ENCODE peak calls at places on chromosomes 1 and 21, in seven cellular contexts. G, H, I, S, Q, T and Y are unnamed samples.

GRCh38 chr1:37692834-37693175 is 489 bp downstream of the CDCA8 start:
- DNase-seq in G (no peak), H (no peak), I (no peak), S (no peak), Q (no peak), T (no peak), Y (no peak)

GRCh38 chr1:39701092-39701460 is 9.8 kb upstream of the HPCAL4 start:
- DNase-seq in G (no peak), H (peak), I (peak), S (no peak), Q (peak), T (no peak), Y (peak)

GRCh38 chr1:204507317-204508105 is 8.7 kb upstream of the MDM4 start:
- DNase-seq in G (peak), H (peak), I (peak), S (no peak), Q (peak), T (no peak), Y (no peak)

GRCh38 chr1:61080408-61081134 is 1.8 kb upstream of the NFIA start:
- DNase-seq in G (no peak), H (peak), I (no peak), S (no peak), Q (no peak), T (no peak), Y (no peak)

GRCh38 chr1:162679298-162679697 is 47.0 kb downstream of the DDR2 start:
- DNase-seq in G (no peak), H (no peak), I (no peak), S (no peak), Q (no peak), T (no peak), Y (no peak)

GRCh38 chr1:210235363-210236053 is 2.9 kb downstream of the SERTAD4 start:
- DNase-seq in G (no peak), H (no peak), I (no peak), S (no peak), Q (no peak), T (no peak), Y (no peak)

GRCh38 chr21:32307706-32308105 is 9.1 kb downstream of the MRAP start:
- DNase-seq in G (no peak), H (peak), I (peak), S (no peak), Q (peak), T (no peak), Y (no peak)

GRCh38 chr1:80633947-80634710 is 1166.6 kb upstream of the ADGRL2 start:
- DNase-seq in G (peak), H (no peak), I (no peak), S (no peak), Q (peak), T (no peak), Y (no peak)

GRCh38 chr1:84103197-84103992 is 40.7 kb upstream of the PRKACB start:
- DNase-seq in G (peak), H (peak), I (peak), S (peak), Q (peak), T (peak), Y (peak)

GRCh38 chr1:110914676-110915075 is 41.7 kb downstream of the CD53 start:
- DNase-seq in G (no peak), H (no peak), I (no peak), S (no peak), Q (no peak), T (no peak), Y (no peak)

GRCh38 chr1:201686709-201687455 is 142.1 kb upstream of the IPO9 start:
- DNase-seq in G (peak), H (no peak), I (no peak), S (peak), Q (no peak), T (no peak), Y (no peak)

GRCh38 chr1:186404454-186405051 is 28.9 kb downstream of the ODR4 start:
- DNase-seq in G (peak), H (peak), I (peak), S (no peak), Q (peak), T (peak), Y (no peak)

GRCh38 chr1:40997096-40997495 is 17.6 kb downstream of the CTPS1 start:
- DNase-seq in G (no peak), H (no peak), I (no peak), S (no peak), Q (no peak), T (no peak), Y (peak)

GRCh38 chr1:215475719-215476525 is 91.2 kb upstream of the KCTD3 start:
- DNase-seq in G (no peak), H (peak), I (peak), S (no peak), Q (peak), T (peak), Y (peak)

GRCh38 chr1:36653850-36654249 is 171.1 kb upstream of the CSF3R start:
- DNase-seq in G (no peak), H (peak), I (peak), S (no peak), Q (peak), T (no peak), Y (no peak)

GRCh38 chr1:26887125-26887524 is 3.0 kb downstream of the GPN2 start:
- DNase-seq in G (peak), H (peak), I (peak), S (no peak), Q (peak), T (no peak), Y (no peak)

GRCh38 chr1:151578941-151579340 is 32.9 kb upstream of the SNX27 start:
- DNase-seq in G (no peak), H (no peak), I (no peak), S (no peak), Q (no peak), T (no peak), Y (no peak)

GRCh38 chr1:227895828-227896685 is 51.7 kb downstream of the WNT9A start:
- DNase-seq in G (peak), H (peak), I (no peak), S (peak), Q (no peak), T (no peak), Y (no peak)

GRCh38 chr21:39022901-39023693 is 160.2 kb downstream of the PSMG1 start:
- DNase-seq in G (no peak), H (peak), I (peak), S (no peak), Q (no peak), T (no peak), Y (peak)

GRCh38 chr1:183842817-183843187 is 37.9 kb downstream of the RGL1 start:
- DNase-seq in G (no peak), H (no peak), I (no peak), S (no peak), Q (no peak), T (no peak), Y (no peak)
- H3K4me3 ChIP-seq in G (no peak), H (no peak), I (peak), S (no peak), Q (peak), T (no peak), Y (no peak)

DNA sequence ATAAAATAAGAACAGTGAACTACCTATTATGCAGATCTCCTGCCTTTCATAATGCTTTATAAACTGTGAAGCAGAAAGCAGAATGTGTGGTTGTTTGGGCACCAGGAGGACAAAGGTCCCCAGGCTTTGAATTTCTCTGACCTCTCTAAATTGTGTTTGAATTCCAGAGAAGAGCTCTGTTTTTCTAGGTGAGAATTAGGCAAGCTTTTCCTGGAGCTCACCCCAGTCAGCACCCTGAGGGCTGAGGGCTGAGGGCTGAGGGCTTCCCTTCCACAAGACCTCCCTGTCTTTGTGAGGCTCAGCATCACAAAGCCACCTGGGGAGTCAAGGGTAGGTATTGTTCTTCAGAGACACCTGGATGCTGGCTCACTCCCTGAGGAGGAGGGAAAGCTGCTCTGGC is 45.5 kb upstream of the LRIG2 start:
- DNase-seq in G (no peak), H (no peak), I (no peak), S (no peak), Q (no peak), T (no peak), Y (no peak)
- TF ChIP-seq CTCF in G (no peak), H (no peak), I (no peak), S (no peak), Q (no peak), T (no peak), Y (no peak)

GRCh38 chr1:74396942-74397341 is 115.5 kb downstream of the LRRC53 start:
- DNase-seq in G (no peak), H (no peak), I (peak), S (no peak), Q (peak), T (no peak), Y (no peak)

GRCh38 chr1:74399249-74399648 is 113.2 kb downstream of the LRRC53 start:
- DNase-seq in G (no peak), H (no peak), I (no peak), S (no peak), Q (no peak), T (no peak), Y (no peak)

GRCh38 chr1:74392848-74393247 is 119.6 kb downstream of the LRRC53 start:
- DNase-seq in G (no peak), H (no peak), I (no peak), S (no peak), Q (no peak), T (no peak), Y (no peak)

GRCh38 chr1:74395492-74395891 is 116.9 kb downstream of the LRRC53 start:
- DNase-seq in G (no peak), H (no peak), I (peak), S (no peak), Q (peak), T (no peak), Y (no peak)

GRCh38 chr1:74396462-74396861 is 115.9 kb downstream of the LRRC53 start:
- DNase-seq in G (no peak), H (no peak), I (no peak), S (no peak), Q (no peak), T (no peak), Y (no peak)
- H3K4me3 ChIP-seq in G (no peak), H (no peak), I (no peak), S (no peak), Q (no peak), T (no peak), Y (no peak)

GRCh38 chr21:31117046-31117916 is 79.0 kb upstream of the KRTAP19-8 start:
- DNase-seq in G (no peak), H (peak), I (peak), S (no peak), Q (peak), T (peak), Y (peak)
- TF ChIP-seq CTCF in G (no peak), H (no peak), I (peak), S (no peak), Q (no peak), T (no peak), Y (peak)

DNA sequence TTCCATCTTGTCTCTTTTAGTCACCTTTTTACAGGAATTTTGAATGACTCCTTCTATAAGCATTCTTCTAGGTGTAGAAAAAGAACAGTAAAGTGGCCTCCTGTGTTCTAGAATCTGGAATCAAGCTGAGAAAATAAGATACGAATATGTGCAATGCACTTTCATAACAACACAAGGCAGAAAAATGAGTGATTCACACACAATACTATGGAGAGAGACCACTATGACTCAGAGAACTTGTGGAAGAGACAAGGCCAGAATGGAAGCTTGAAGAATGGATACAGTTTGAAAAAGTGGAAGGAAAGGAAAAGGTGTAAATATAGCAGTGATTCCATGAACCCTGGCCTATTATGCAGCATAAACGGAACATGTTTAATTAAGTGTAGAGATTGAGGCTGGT is 57.1 kb upstream of the SAMSN1 start:
- DNase-seq in G (no peak), H (peak), I (peak), S (no peak), Q (peak), T (no peak), Y (no peak)
- H3K4me3 ChIP-seq in G (no peak), H (no peak), I (no peak), S (no peak), Q (no peak), T (no peak), Y (no peak)

DNA sequence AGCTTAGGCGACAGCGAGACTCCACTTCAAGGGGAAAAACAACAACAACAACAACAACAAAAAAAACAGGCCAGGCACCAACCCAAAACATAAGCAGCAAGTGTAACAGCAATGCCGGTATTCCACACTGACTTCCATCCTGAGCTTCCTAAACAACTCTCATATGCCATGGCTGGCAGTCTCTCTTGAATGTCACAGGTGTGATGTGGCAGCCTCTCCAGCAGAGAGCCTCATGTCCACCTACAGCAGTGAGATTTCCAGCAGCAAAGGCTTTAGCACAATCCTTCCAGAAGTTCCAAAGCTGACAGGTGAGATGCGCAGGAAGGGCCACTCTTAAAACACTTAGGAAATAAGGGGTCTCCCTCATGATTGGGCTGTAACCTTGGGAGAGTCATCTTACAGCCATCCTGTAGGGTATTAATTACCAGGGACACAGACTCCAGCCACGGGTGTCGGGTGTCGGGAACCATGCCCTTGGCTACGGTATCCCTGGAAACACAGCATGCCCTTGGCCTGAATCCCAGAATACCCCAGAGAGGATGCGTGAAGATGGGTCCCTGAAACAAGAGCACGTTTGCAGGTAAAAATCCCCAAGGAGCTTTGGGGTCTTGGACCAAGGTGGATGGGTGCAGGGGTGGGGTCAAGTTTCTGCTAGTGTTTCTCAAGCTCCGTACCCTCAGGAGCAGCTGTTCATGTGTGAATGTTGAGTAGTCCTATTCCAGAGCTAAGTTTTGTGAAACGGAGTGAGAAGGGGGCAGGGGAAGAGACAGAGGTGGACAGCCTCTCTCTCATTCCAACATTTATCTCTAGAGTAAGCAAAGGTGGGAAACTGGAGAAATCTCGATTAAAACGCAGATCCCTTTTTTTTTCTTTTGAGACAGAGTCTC is 31.4 kb downstream of the CLSTN1 start:
- DNase-seq in G (no peak), H (peak), I (no peak), S (no peak), Q (peak), T (no peak), Y (no peak)
- TF ChIP-seq CTCF in G (no peak), H (no peak), I (no peak), S (no peak), Q (no peak), T (no peak), Y (no peak)

GRCh38 chr1:62247391-62248168 is 52.9 kb downstream of the L1TD1 start:
- DNase-seq in G (peak), H (no peak), I (no peak), S (no peak), Q (no peak), T (no peak), Y (no peak)
- H3K4me3 ChIP-seq in G (no peak), H (no peak), I (no peak), S (no peak), Q (no peak), T (no peak), Y (no peak)

GRCh38 chr21:37915516-37915915 is 741 bp downstream of the KCNJ6 start:
- DNase-seq in G (peak), H (no peak), I (no peak), S (no peak), Q (peak), T (no peak), Y (no peak)

GRCh38 chr21:37914211-37914900 is 1.9 kb downstream of the KCNJ6 start:
- DNase-seq in G (peak), H (peak), I (peak), S (no peak), Q (peak), T (no peak), Y (no peak)

GRCh38 chr21:37917612-37918011 is 1.4 kb upstream of the KCNJ6 start:
- DNase-seq in G (no peak), H (peak), I (peak), S (no peak), Q (peak), T (peak), Y (no peak)

GRCh38 chr21:37915941-37916794 is at the start of gene KCNJ6:
- DNase-seq in G (peak), H (peak), I (peak), S (no peak), Q (peak), T (no peak), Y (no peak)

DNA sequence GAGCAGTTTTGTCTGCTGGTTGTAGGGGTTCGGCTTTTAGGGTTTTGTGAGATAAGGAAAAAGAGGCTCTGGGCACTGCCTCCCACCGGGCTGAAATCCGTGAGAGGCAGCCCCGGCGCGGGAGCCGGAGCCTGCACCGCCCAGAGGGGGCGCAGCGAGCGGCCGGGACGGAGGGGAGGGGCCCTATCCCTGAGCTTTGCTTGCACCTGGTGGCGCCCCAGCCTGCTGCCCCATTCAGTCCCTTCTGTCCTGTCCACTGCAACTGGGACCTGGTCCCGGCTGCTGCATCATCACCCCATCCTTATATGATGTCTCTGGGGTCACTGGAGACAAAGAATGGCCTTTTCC is 512 bp upstream of the KCNJ6 start:
- DNase-seq in G (peak), H (no peak), I (no peak), S (no peak), Q (peak), T (no peak), Y (no peak)
- TF ChIP-seq CTCF in G (peak), H (peak), I (no peak), S (no peak), Q (no peak), T (peak), Y (peak)